ENCODE peak calls at places on chromosomes 13 and 19, in ten cellular contexts. G is B cell; Y is tibial nerve; O is CD4-positive, alpha-beta T cell; B is cardiac fibroblast; L is cardiac muscle cell; E is heart left ventricle; Z is left lung; D is Peyer's patch; I is A673. H is an unnamed sample.

GRCh38 chr13:98773053-98773452 is 20.6 kb upstream of the SLC15A1 start:
- DNase-seq in G (no peak), Y (no peak), O (no peak), B (no peak), L (no peak), E (no peak), Z (peak; percentile 59), D (no peak), I (no peak), H (no peak)

GRCh38 chr19:17830567-17831418 is 9.5 kb upstream of the INSL3 start:
- DNase-seq in G (peak; percentile 36), Y (peak; percentile 48), O (peak; percentile 44), B (peak; percentile 43), L (peak; percentile 86), E (no peak), Z (peak; percentile 81), D (peak; percentile 78), I (peak; percentile 40), H (no peak)

GRCh38 chr13:64556391-64556790 is 2673.7 kb downstream of the PCDH9 start:
- DNase-seq in G (no peak), Y (no peak), O (no peak), B (peak; percentile 18), L (no peak), E (no peak), Z (no peak), D (no peak), I (peak; percentile 72), H (no peak)

GRCh38 chr19:55552206-55552605 is 6.9 kb upstream of the SBK3 start:
- DNase-seq in G (no peak), Y (no peak), O (no peak), B (no peak), L (no peak), E (peak; percentile 2), Z (no peak), D (no peak), I (no peak), H (no peak)

GRCh38 chr13:31733709-31734108 is 5.6 kb upstream of the RXFP2 start:
- DNase-seq in G (no peak), Y (no peak), O (no peak), B (no peak), L (no peak), E (no peak), Z (no peak), D (no peak), I (no peak), H (no peak)

GRCh38 chr19:44728178-44728577 is 20.3 kb upstream of the BCL3 start:
- DNase-seq in G (no peak), Y (no peak), O (no peak), B (no peak), L (no peak), E (no peak), Z (no peak), D (no peak), I (no peak), H (no peak)

GRCh38 chr13:60482012-60482411 is 85.0 kb downstream of the TDRD3 start:
- DNase-seq in G (no peak), Y (no peak), O (no peak), B (peak; percentile 56), L (no peak), E (no peak), Z (no peak), D (no peak), I (peak; percentile 14), H (no peak)

GRCh38 chr19:44845286-44845611 is 848 bp upstream of the NECTIN2 start:
- DNase-seq in G (no peak), Y (no peak), O (no peak), B (no peak), L (no peak), E (peak; percentile 64), Z (no peak), D (no peak), I (no peak), H (no peak)

GRCh38 chr19:38731654-38732301 is 12.5 kb downstream of the CAPN12 start:
- DNase-seq in G (no peak), Y (no peak), O (no peak), B (no peak), L (no peak), E (peak; percentile 48), Z (peak; percentile 81), D (peak; percentile 74), I (no peak), H (no peak)

GRCh38 chr13:42524487-42525034 is 49.4 kb upstream of the TNFSF11 start:
- DNase-seq in G (peak; percentile 32), Y (no peak), O (no peak), B (peak; percentile 38), L (no peak), E (no peak), Z (no peak), D (peak; percentile 77), I (no peak), H (no peak)

GRCh38 chr13:65594255-65594654 is 1635.9 kb downstream of the PCDH9 start:
- DNase-seq in G (no peak), Y (no peak), O (no peak), B (peak; percentile 67), L (no peak), E (no peak), Z (no peak), D (no peak), I (no peak), H (no peak)

GRCh38 chr13:26133851-26134250 is 82.0 kb upstream of the SHISA2 start:
- DNase-seq in G (no peak), Y (no peak), O (no peak), B (peak; percentile 1), L (no peak), E (no peak), Z (no peak), D (no peak), I (peak; percentile 10), H (no peak)

GRCh38 chr19:47378246-47378645 is 29.1 kb downstream of the DHX34 start:
- DNase-seq in G (no peak), Y (no peak), O (no peak), B (no peak), L (no peak), E (no peak), Z (no peak), D (no peak), I (no peak), H (no peak)

GRCh38 chr19:36113895-36114762 is 546 bp downstream of the POLR2I start:
- DNase-seq in G (no peak), Y (no peak), O (peak; percentile 12), B (peak; percentile 35), L (peak; percentile 18), E (no peak), Z (peak; percentile 83), D (peak; percentile 51), I (no peak), H (no peak)

GRCh38 chr19:47230122-47230920 is 678 bp downstream of the BBC3 start:
- DNase-seq in G (peak; percentile 91), Y (peak; percentile 57), O (peak; percentile 84), B (peak; percentile 47), L (peak; percentile 49), E (peak; percentile 88), Z (peak; percentile 94), D (peak; percentile 89), I (no peak), H (no peak)

DNA sequence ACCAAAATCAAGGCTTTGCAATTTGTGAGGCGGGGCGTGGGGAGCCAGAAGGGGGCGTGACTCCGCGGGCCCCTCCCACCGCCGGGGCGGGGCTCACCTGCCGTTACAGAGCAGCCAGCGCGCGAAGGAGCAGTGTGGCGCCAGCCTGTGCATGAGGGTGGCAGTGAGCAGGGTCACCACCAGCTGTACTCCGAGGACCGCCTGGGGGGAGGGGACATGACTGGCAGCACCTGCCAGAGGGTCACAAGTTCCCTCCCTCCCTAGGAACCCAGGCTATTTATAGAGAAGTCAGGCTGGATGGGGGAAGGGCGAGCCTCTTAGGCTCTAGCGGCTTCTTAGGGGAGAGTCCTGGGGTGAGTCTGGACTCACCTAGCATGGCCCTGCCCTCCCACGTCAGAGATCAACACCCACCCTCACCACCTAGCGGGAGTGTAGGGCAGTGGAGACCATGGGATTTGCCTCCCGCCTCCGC is 3.6 kb downstream of the TMEM161A start:
- DNase-seq in G (peak; percentile 66), Y (no peak), O (peak; percentile 52), B (no peak), L (peak; percentile 98), E (no peak), Z (peak; percentile 87), D (no peak), I (no peak), H (no peak)
- TF ChIP-seq CTCF in G (no peak), Y (no peak), O (no peak), B (no peak), L (peak; percentile 2), E (no peak), Z (no peak), D (no peak), I (no peak), H (no peak)

GRCh38 chr13:72952529-72953141 is 106.2 kb upstream of the KLF5 start:
- DNase-seq in G (no peak), Y (no peak), O (no peak), B (no peak), L (no peak), E (no peak), Z (no peak), D (no peak), I (peak; percentile 7), H (no peak)
- TF ChIP-seq CTCF in G (no peak), Y (no peak), O (no peak), B (no peak), L (no peak), E (no peak), Z (no peak), D (no peak), I (peak; percentile 19), H (no peak)

DNA sequence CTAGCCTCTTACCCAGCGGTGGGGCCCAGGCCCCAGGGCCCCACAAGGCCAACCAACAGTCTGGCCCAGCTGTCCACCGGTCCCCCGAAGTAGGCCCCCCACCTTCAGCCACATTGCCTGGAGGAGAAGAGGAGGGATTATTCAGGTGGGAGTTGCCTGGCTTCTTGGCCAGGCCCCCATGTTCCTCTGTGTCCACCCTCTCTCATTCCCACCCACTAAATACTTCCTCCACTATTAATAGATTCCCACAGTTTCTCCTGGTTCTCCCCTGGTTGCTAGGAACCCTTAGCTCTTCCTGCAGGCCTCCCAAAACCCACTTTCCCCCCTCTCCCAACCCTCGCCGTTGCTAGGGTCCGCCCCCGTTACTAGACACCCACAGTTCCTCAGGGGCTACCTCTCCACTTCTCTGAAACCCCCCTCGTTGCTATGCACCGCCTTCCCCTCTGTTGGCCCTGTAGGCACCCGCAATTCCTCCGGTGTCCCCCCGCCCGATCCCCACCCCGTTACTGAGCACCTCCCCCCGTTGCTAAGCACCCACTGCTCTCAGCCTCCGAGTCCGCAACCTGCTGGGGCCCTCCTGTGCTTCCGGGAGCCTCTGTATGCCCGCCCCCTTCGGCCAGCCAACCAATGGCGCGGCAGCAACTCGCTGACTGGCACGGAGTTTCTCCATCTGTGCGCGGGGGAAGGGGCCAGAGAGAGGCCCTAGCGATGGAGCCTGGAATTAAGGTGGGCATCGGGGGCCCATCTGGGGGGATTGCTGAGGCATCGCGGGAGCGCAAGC is 2.0 kb downstream of the COQ8B start:
- DNase-seq in G (peak; percentile 93), Y (peak; percentile 91), O (peak; percentile 90), B (peak; percentile 91), L (peak; percentile 96), E (peak; percentile 96), Z (peak; percentile 97), D (peak; percentile 97), I (peak; percentile 97), H (peak; percentile 98)
- TF ChIP-seq CTCF in G (no peak), Y (no peak), O (no peak), B (no peak), L (no peak), E (no peak), Z (no peak), D (no peak), I (no peak), H (no peak)

DNA sequence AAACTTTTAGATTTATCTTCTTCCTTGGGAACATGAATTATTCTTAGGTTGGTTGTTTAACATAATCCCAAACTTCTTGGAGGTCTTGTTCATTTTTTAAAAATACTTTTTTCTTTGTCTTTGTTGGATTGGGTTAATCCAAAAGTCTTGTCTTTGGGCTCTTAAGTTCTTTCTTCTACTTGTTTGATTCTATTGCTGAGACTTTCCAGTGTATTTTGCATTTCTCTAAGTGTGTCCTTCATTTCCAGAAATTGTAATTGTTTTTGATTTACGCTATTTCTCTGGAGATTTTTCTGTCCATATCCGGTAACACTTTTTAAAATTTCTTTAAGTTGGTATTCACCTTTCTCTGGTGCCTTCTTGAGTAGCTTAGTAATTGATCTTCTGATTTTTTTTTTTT is 9.8 kb upstream of the KLK15 start:
- DNase-seq in G (no peak), Y (no peak), O (no peak), B (no peak), L (no peak), E (no peak), Z (no peak), D (no peak), I (no peak), H (no peak)
- TF ChIP-seq CTCF in G (no peak), Y (no peak), O (no peak), B (no peak), L (no peak), E (no peak), Z (no peak), D (no peak), I (no peak), H (no peak)